ENCODE peak calls at places on chromosomes 6 and 20, in five cellular contexts. Z is Panc1, J is prostate gland, P is SK-N-MC, Q is GM23338. O is an unnamed sample.
A peak's percentile ranks its signal among the peaks of the same experiment; 100 is the strongest.

GRCh38 chr20:12327205-12327604 is 409.5 kb downstream of the BTBD3 start:
- DNase-seq in Z (no peak), J (no peak), P (no peak), Q (no peak), O (no peak)

GRCh38 chr6:48671506-48671905 is 560.5 kb upstream of the PTCHD4 start:
- DNase-seq in Z (no peak), J (no peak), P (no peak), Q (no peak), O (no peak)

GRCh38 chr20:58048096-58048702 is 180.3 kb downstream of the ANKRD60 start:
- DNase-seq in Z (no peak), J (peak; percentile 53), P (peak; percentile 12), Q (peak; percentile 70), O (no peak)

GRCh38 chr20:43840382-43841070 is 74.1 kb upstream of the TOX2 start:
- DNase-seq in Z (no peak), J (no peak), P (no peak), Q (peak; percentile 83), O (peak; percentile 13)

GRCh38 chr6:26607434-26608230 is 10.9 kb downstream of the ABT1 start:
- DNase-seq in Z (peak; percentile 57), J (peak; percentile 55), P (peak; percentile 59), Q (peak; percentile 83), O (peak; percentile 57)

GRCh38 chr6:156182356-156182755 is 594.8 kb upstream of the ARID1B start:
- DNase-seq in Z (no peak), J (no peak), P (peak; percentile 73), Q (no peak), O (no peak)

GRCh38 chr6:143727035-143727434 is 49.3 kb downstream of the PHACTR2 start:
- DNase-seq in Z (no peak), J (no peak), P (no peak), Q (no peak), O (no peak)

GRCh38 chr6:118372413-118372812 is 175.7 kb upstream of the PLN start:
- DNase-seq in Z (no peak), J (no peak), P (no peak), Q (no peak), O (no peak)

GRCh38 chr6:107340881-107341280 is 118.5 kb downstream of the PDSS2 start:
- DNase-seq in Z (no peak), J (no peak), P (no peak), Q (no peak), O (no peak)

GRCh38 chr6:27592107-27592480 is 119.2 kb upstream of the ZNF184 start:
- DNase-seq in Z (no peak), J (no peak), P (no peak), Q (peak; percentile 47), O (no peak)

GRCh38 chr6:105174512-105174911 is 5.3 kb downstream of the POPDC3 start:
- DNase-seq in Z (no peak), J (no peak), P (no peak), Q (no peak), O (no peak)
- H3K27ac ChIP-seq in Z (no peak overlapping the region), J (no peak overlapping the region), P (no peak overlapping the region), Q (no peak overlapping the region), O (no peak overlapping the region)

GRCh38 chr6:29631209-29631810 is 1.7 kb downstream of the GABBR1 start:
- DNase-seq in Z (no peak), J (no peak), P (no peak), Q (peak; percentile 68), O (no peak)
- H3K4me3 ChIP-seq in Z (no peak overlapping the region), J (no peak overlapping the region), P (peak overlapping the region; percentile 95), Q (peak overlapping the region; percentile 93), O (no peak overlapping the region)

GRCh38 chr6:131694832-131695426 is 6.3 kb downstream of the OR2A4 start:
- DNase-seq in Z (peak; percentile 63), J (peak; percentile 10), P (peak; percentile 66), Q (peak; percentile 91), O (peak; percentile 33)
- TF ChIP-seq POLR2AphosphoS5 in Z (no peak), J (no peak), P (no peak), Q (no peak), O (no peak)

GRCh38 chr6:13687917-13688351 is 23.7 kb downstream of the RANBP9 start:
- DNase-seq in Z (no peak), J (no peak), P (no peak), Q (no peak), O (no peak)
- H3K27ac ChIP-seq in Z (no peak overlapping the region), J (no peak overlapping the region), P (no peak overlapping the region), Q (no peak overlapping the region), O (no peak overlapping the region)

GRCh38 chr6:54624779-54625178 is 221.8 kb upstream of the FAM83B start:
- DNase-seq in Z (no peak), J (no peak), P (no peak), Q (no peak), O (no peak)
- H3K4me3 ChIP-seq in Z (no peak overlapping the region), J (no peak overlapping the region), P (no peak overlapping the region), Q (no peak overlapping the region), O (no peak overlapping the region)

DNA sequence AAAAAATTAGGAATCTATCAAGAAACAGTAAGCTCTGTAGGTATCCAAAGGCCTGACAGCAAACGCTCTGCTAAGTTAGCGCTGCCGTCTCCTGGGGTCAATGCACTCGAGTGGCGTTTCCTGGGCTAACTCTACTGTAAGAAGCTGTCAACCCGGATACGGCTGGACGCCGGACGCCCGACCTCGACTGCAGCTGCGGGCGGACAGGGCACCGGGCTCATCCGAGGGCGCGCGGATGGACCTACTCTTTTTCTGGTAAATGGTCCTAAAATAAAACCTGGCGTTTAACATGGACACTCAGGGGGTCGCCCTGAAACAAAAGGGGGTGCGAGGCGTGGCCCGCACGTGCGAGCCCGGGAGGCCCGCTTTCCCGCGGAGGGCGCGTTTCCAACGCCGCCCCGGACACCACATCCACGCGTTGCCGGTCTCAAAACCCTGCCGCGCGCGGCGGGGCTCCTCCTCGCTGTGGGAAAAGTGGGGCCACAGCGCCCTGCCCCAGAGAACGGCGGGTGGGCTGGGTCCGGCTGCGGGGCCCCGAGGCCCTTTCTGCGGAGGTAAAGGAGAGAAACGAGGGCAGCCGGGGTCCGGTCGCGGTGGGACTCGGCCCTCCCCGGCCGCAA is 535 bp downstream of the TCP1 start:
- DNase-seq in Z (no peak), J (peak; percentile 37), P (no peak), Q (peak; percentile 61), O (peak; percentile 70)
- TF ChIP-seq POLR2AphosphoS5 in Z (no peak), J (no peak), P (no peak), Q (no peak), O (no peak)

DNA sequence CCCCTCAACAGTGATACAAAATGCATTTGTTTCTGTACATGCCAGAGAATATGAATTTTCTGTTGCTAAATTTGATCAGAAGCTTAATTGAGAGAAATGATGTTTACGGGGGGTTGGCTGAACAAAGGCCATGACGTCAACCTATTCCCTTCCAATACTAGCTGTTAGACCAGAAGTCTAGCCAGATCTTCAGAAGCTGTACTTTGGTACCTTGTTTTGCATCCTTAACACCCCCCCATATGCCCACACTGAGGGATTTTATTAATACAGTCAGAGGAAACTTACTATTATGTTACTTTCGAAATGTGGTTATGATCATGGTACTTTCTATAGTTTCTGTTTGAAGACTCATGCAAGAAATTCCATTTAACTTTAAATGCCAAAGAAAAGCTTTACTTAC is 3.1 kb downstream of the NCOA7 start:
- DNase-seq in Z (no peak), J (no peak), P (no peak), Q (no peak), O (no peak)
- H3K27ac ChIP-seq in Z (no peak overlapping the region), J (no peak overlapping the region), P (no peak overlapping the region), Q (no peak overlapping the region), O (peak overlapping the region; percentile 0)

DNA sequence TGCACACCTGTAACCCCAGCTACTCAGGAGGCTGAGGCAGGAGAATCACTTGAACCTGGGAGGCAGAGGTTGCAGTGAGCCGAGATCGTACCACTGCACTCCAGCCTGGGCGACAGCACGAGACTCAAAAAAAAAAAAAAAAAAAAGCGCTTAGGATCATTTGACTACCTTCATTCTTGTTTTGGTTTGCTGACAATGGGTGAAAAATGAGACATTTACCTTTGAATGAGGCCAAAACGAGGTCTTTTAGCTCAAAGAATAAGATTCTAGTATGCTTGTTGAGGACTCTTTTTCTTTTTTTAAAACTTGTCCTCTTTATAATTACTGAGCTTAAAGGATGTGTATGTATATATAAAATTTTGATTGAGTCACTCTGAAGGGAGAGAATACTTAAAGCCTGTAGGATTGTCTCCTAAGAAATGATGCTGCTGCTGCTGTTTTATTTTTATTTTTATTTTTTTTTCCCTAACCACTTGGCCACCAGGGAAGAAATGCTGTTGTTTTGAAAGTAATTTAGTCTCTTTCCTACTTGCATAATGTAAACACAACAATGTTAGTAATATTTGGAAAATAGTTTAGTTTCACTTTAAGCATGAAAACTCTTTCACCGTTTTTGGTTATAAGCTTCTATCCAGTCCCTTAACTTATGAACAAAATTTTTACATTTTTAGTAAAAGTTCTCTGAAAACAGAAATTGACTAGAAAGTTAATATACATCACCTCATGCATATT is 7.9 kb downstream of the UBR2 start:
- DNase-seq in Z (no peak), J (no peak), P (no peak), Q (peak; percentile 21), O (no peak)
- H3K4me3 ChIP-seq in Z (no peak overlapping the region), J (no peak overlapping the region), P (no peak overlapping the region), Q (no peak overlapping the region), O (peak overlapping the region; percentile 5)

GRCh38 chr20:9334866-9335265 is 179.5 kb upstream of the LAMP5 start:
- DNase-seq in Z (no peak), J (no peak), P (no peak), Q (no peak), O (no peak)
- TF ChIP-seq POLR2AphosphoS5 in Z (no peak), J (no peak), P (no peak), Q (no peak), O (no peak)

GRCh38 chr6:163188746-163189145 is 225.8 kb upstream of the QKI start:
- DNase-seq in Z (no peak), J (no peak), P (no peak), Q (no peak), O (no peak)

GRCh38 chr6:163187606-163188005 is 226.9 kb upstream of the QKI start:
- DNase-seq in Z (no peak), J (no peak), P (no peak), Q (no peak), O (no peak)

GRCh38 chr6:163190786-163191185 is 223.7 kb upstream of the QKI start:
- DNase-seq in Z (no peak), J (no peak), P (no peak), Q (no peak), O (no peak)

GRCh38 chr6:163191704-163192537 is 222.6 kb upstream of the QKI start:
- DNase-seq in Z (no peak), J (no peak), P (no peak), Q (no peak), O (no peak)

GRCh38 chr6:163189609-163190008 is 224.9 kb upstream of the QKI start:
- DNase-seq in Z (no peak), J (no peak), P (no peak), Q (no peak), O (no peak)
- H3K27ac ChIP-seq in Z (no peak overlapping the region), J (no peak overlapping the region), P (no peak overlapping the region), Q (no peak overlapping the region), O (no peak overlapping the region)

O was measured in transverse colon.